ENCODE peak calls at places on chromosome 6, in seven cellular contexts. One of them, this sample, is unnamed.

GRCh38 chr6:29887330-29887818 is 55.0 kb upstream of the HLA-A start:
- DNase-seq in T-helper 2 cell treated with Interferon-gamma antibody and Interleukin-4, amounts not matched to agents 5 μg/mL and 100 μg/mL, for 36 hours: peak; percentile 20
- DNase-seq in hepatocyte: peak; percentile 58
- DNase-seq in coronary artery: peak; percentile 84
- DNase-seq in stimulated activated CD8-positive, alpha-beta memory T cell treated with anti-CD3 and anti-CD28 coated beads, Interleukin-7, amount 100 ng/mL, for 4 hours: peak; percentile 20
- DNase-seq in posterior cingulate gyrus: no peak
- DNase-seq in astrocyte of the spinal cord: peak; percentile 14
- DNase-seq in this sample: peak; percentile 8

GRCh38 chr6:146047356-146047755 is 18.5 kb downstream of the GRM1 start:
- DNase-seq in T-helper 2 cell treated with Interferon-gamma antibody and Interleukin-4, amounts not matched to agents 5 μg/mL and 100 μg/mL, for 36 hours: no peak
- DNase-seq in hepatocyte: no peak
- DNase-seq in coronary artery: no peak
- DNase-seq in stimulated activated CD8-positive, alpha-beta memory T cell treated with anti-CD3 and anti-CD28 coated beads, Interleukin-7, amount 100 ng/mL, for 4 hours: no peak
- DNase-seq in posterior cingulate gyrus: peak; percentile 25
- DNase-seq in astrocyte of the spinal cord: no peak
- DNase-seq in this sample: no peak

GRCh38 chr6:87905101-87905517 is 142.5 kb upstream of the SPACA1 start:
- DNase-seq in T-helper 2 cell treated with Interferon-gamma antibody and Interleukin-4, amounts not matched to agents 5 μg/mL and 100 μg/mL, for 36 hours: no peak
- DNase-seq in hepatocyte: no peak
- DNase-seq in coronary artery: no peak
- DNase-seq in stimulated activated CD8-positive, alpha-beta memory T cell treated with anti-CD3 and anti-CD28 coated beads, Interleukin-7, amount 100 ng/mL, for 4 hours: no peak
- DNase-seq in posterior cingulate gyrus: no peak
- DNase-seq in astrocyte of the spinal cord: no peak
- DNase-seq in this sample: no peak

GRCh38 chr6:15662246-15663056 is at the start of gene DTNBP1:
- DNase-seq in T-helper 2 cell treated with Interferon-gamma antibody and Interleukin-4, amounts not matched to agents 5 μg/mL and 100 μg/mL, for 36 hours: peak; percentile 88
- DNase-seq in hepatocyte: peak; percentile 92
- DNase-seq in coronary artery: peak; percentile 82
- DNase-seq in stimulated activated CD8-positive, alpha-beta memory T cell treated with anti-CD3 and anti-CD28 coated beads, Interleukin-7, amount 100 ng/mL, for 4 hours: peak; percentile 81
- DNase-seq in posterior cingulate gyrus: peak; percentile 79
- DNase-seq in astrocyte of the spinal cord: peak; percentile 21
- DNase-seq in this sample: no peak

GRCh38 chr6:27214126-27214601 is 33.3 kb upstream of the PRSS16 start:
- DNase-seq in T-helper 2 cell treated with Interferon-gamma antibody and Interleukin-4, amounts not matched to agents 5 μg/mL and 100 μg/mL, for 36 hours: no peak
- DNase-seq in hepatocyte: no peak
- DNase-seq in coronary artery: no peak
- DNase-seq in stimulated activated CD8-positive, alpha-beta memory T cell treated with anti-CD3 and anti-CD28 coated beads, Interleukin-7, amount 100 ng/mL, for 4 hours: no peak
- DNase-seq in posterior cingulate gyrus: no peak
- DNase-seq in astrocyte of the spinal cord: no peak
- DNase-seq in this sample: no peak

GRCh38 chr6:41467106-41467505 is 79.1 kb upstream of the FOXP4 start:
- DNase-seq in T-helper 2 cell treated with Interferon-gamma antibody and Interleukin-4, amounts not matched to agents 5 μg/mL and 100 μg/mL, for 36 hours: no peak
- DNase-seq in hepatocyte: no peak
- DNase-seq in coronary artery: no peak
- DNase-seq in stimulated activated CD8-positive, alpha-beta memory T cell treated with anti-CD3 and anti-CD28 coated beads, Interleukin-7, amount 100 ng/mL, for 4 hours: no peak
- DNase-seq in posterior cingulate gyrus: no peak
- DNase-seq in astrocyte of the spinal cord: no peak
- DNase-seq in this sample: no peak

GRCh38 chr6:43172127-43173007 is 1.3 kb downstream of the SRF start:
- DNase-seq in T-helper 2 cell treated with Interferon-gamma antibody and Interleukin-4, amounts not matched to agents 5 μg/mL and 100 μg/mL, for 36 hours: peak; percentile 56
- DNase-seq in hepatocyte: peak; percentile 62
- DNase-seq in coronary artery: peak; percentile 86
- DNase-seq in stimulated activated CD8-positive, alpha-beta memory T cell treated with anti-CD3 and anti-CD28 coated beads, Interleukin-7, amount 100 ng/mL, for 4 hours: peak; percentile 47
- DNase-seq in posterior cingulate gyrus: peak; percentile 28
- DNase-seq in astrocyte of the spinal cord: peak; percentile 44
- DNase-seq in this sample: no peak

GRCh38 chr6:168088161-168089106 is 9.4 kb upstream of the FRMD1 start:
- DNase-seq in T-helper 2 cell treated with Interferon-gamma antibody and Interleukin-4, amounts not matched to agents 5 μg/mL and 100 μg/mL, for 36 hours: no peak
- DNase-seq in hepatocyte: peak; percentile 89
- DNase-seq in coronary artery: no peak
- DNase-seq in stimulated activated CD8-positive, alpha-beta memory T cell treated with anti-CD3 and anti-CD28 coated beads, Interleukin-7, amount 100 ng/mL, for 4 hours: no peak
- DNase-seq in posterior cingulate gyrus: no peak
- DNase-seq in astrocyte of the spinal cord: peak; percentile 19
- DNase-seq in this sample: peak; percentile 25

GRCh38 chr6:48240287-48240686 is 129.3 kb upstream of the PTCHD4 start:
- DNase-seq in T-helper 2 cell treated with Interferon-gamma antibody and Interleukin-4, amounts not matched to agents 5 μg/mL and 100 μg/mL, for 36 hours: no peak
- DNase-seq in hepatocyte: no peak
- DNase-seq in coronary artery: no peak
- DNase-seq in stimulated activated CD8-positive, alpha-beta memory T cell treated with anti-CD3 and anti-CD28 coated beads, Interleukin-7, amount 100 ng/mL, for 4 hours: no peak
- DNase-seq in posterior cingulate gyrus: no peak
- DNase-seq in astrocyte of the spinal cord: no peak
- DNase-seq in this sample: no peak

GRCh38 chr6:151372164-151372563 is 19.2 kb downstream of the ZBTB2 start:
- DNase-seq in T-helper 2 cell treated with Interferon-gamma antibody and Interleukin-4, amounts not matched to agents 5 μg/mL and 100 μg/mL, for 36 hours: peak; percentile 65
- DNase-seq in hepatocyte: no peak
- DNase-seq in coronary artery: no peak
- DNase-seq in stimulated activated CD8-positive, alpha-beta memory T cell treated with anti-CD3 and anti-CD28 coated beads, Interleukin-7, amount 100 ng/mL, for 4 hours: no peak
- DNase-seq in posterior cingulate gyrus: no peak
- DNase-seq in astrocyte of the spinal cord: no peak
- DNase-seq in this sample: no peak

GRCh38 chr6:129884211-129884610 is 23.1 kb upstream of the TMEM244 start:
- DNase-seq in T-helper 2 cell treated with Interferon-gamma antibody and Interleukin-4, amounts not matched to agents 5 μg/mL and 100 μg/mL, for 36 hours: no peak
- DNase-seq in hepatocyte: no peak
- DNase-seq in coronary artery: no peak
- DNase-seq in stimulated activated CD8-positive, alpha-beta memory T cell treated with anti-CD3 and anti-CD28 coated beads, Interleukin-7, amount 100 ng/mL, for 4 hours: no peak
- DNase-seq in posterior cingulate gyrus: no peak
- DNase-seq in astrocyte of the spinal cord: no peak
- DNase-seq in this sample: no peak

GRCh38 chr6:49618257-49618656 is 18.4 kb downstream of the RHAG start:
- DNase-seq in T-helper 2 cell treated with Interferon-gamma antibody and Interleukin-4, amounts not matched to agents 5 μg/mL and 100 μg/mL, for 36 hours: no peak
- DNase-seq in hepatocyte: no peak
- DNase-seq in coronary artery: no peak
- DNase-seq in stimulated activated CD8-positive, alpha-beta memory T cell treated with anti-CD3 and anti-CD28 coated beads, Interleukin-7, amount 100 ng/mL, for 4 hours: no peak
- DNase-seq in posterior cingulate gyrus: no peak
- DNase-seq in astrocyte of the spinal cord: no peak
- DNase-seq in this sample: no peak

GRCh38 chr6:71375676-71376075 is 87.1 kb downstream of the OGFRL1 start:
- DNase-seq in T-helper 2 cell treated with Interferon-gamma antibody and Interleukin-4, amounts not matched to agents 5 μg/mL and 100 μg/mL, for 36 hours: no peak
- DNase-seq in hepatocyte: no peak
- DNase-seq in coronary artery: no peak
- DNase-seq in stimulated activated CD8-positive, alpha-beta memory T cell treated with anti-CD3 and anti-CD28 coated beads, Interleukin-7, amount 100 ng/mL, for 4 hours: no peak
- DNase-seq in posterior cingulate gyrus: no peak
- DNase-seq in astrocyte of the spinal cord: no peak
- DNase-seq in this sample: no peak

GRCh38 chr6:3484240-3484639 is 27.4 kb upstream of the SLC22A23 start:
- DNase-seq in T-helper 2 cell treated with Interferon-gamma antibody and Interleukin-4, amounts not matched to agents 5 μg/mL and 100 μg/mL, for 36 hours: no peak
- DNase-seq in hepatocyte: no peak
- DNase-seq in coronary artery: no peak
- DNase-seq in stimulated activated CD8-positive, alpha-beta memory T cell treated with anti-CD3 and anti-CD28 coated beads, Interleukin-7, amount 100 ng/mL, for 4 hours: no peak
- DNase-seq in posterior cingulate gyrus: no peak
- DNase-seq in astrocyte of the spinal cord: peak; percentile 82
- DNase-seq in this sample: peak; percentile 3

GRCh38 chr6:26536571-26537159 is 1.5 kb upstream of the HMGN4 start:
- DNase-seq in T-helper 2 cell treated with Interferon-gamma antibody and Interleukin-4, amounts not matched to agents 5 μg/mL and 100 μg/mL, for 36 hours: peak; percentile 55
- DNase-seq in hepatocyte: peak; percentile 59
- DNase-seq in coronary artery: no peak
- DNase-seq in stimulated activated CD8-positive, alpha-beta memory T cell treated with anti-CD3 and anti-CD28 coated beads, Interleukin-7, amount 100 ng/mL, for 4 hours: no peak
- DNase-seq in posterior cingulate gyrus: peak; percentile 17
- DNase-seq in astrocyte of the spinal cord: peak; percentile 85
- DNase-seq in this sample: peak; percentile 44

GRCh38 chr6:53530346-53530745 is 14.6 kb downstream of the GCLC start:
- DNase-seq in T-helper 2 cell treated with Interferon-gamma antibody and Interleukin-4, amounts not matched to agents 5 μg/mL and 100 μg/mL, for 36 hours: no peak
- DNase-seq in hepatocyte: peak; percentile 19
- DNase-seq in coronary artery: no peak
- DNase-seq in stimulated activated CD8-positive, alpha-beta memory T cell treated with anti-CD3 and anti-CD28 coated beads, Interleukin-7, amount 100 ng/mL, for 4 hours: no peak
- DNase-seq in posterior cingulate gyrus: no peak
- DNase-seq in astrocyte of the spinal cord: peak; percentile 24
- DNase-seq in this sample: no peak

GRCh38 chr6:49799090-49799489 is 12.0 kb upstream of the PGK2 start:
- DNase-seq in T-helper 2 cell treated with Interferon-gamma antibody and Interleukin-4, amounts not matched to agents 5 μg/mL and 100 μg/mL, for 36 hours: no peak
- DNase-seq in hepatocyte: no peak
- DNase-seq in coronary artery: no peak
- DNase-seq in stimulated activated CD8-positive, alpha-beta memory T cell treated with anti-CD3 and anti-CD28 coated beads, Interleukin-7, amount 100 ng/mL, for 4 hours: no peak
- DNase-seq in posterior cingulate gyrus: no peak
- DNase-seq in astrocyte of the spinal cord: no peak
- DNase-seq in this sample: no peak

GRCh38 chr6:52385074-52385473 is 23.1 kb downstream of the PAQR8 start:
- DNase-seq in T-helper 2 cell treated with Interferon-gamma antibody and Interleukin-4, amounts not matched to agents 5 μg/mL and 100 μg/mL, for 36 hours: no peak
- DNase-seq in hepatocyte: no peak
- DNase-seq in coronary artery: no peak
- DNase-seq in stimulated activated CD8-positive, alpha-beta memory T cell treated with anti-CD3 and anti-CD28 coated beads, Interleukin-7, amount 100 ng/mL, for 4 hours: no peak
- DNase-seq in posterior cingulate gyrus: no peak
- DNase-seq in astrocyte of the spinal cord: no peak
- DNase-seq in this sample: no peak

GRCh38 chr6:21371676-21372161 is 221.8 kb upstream of the SOX4 start:
- DNase-seq in T-helper 2 cell treated with Interferon-gamma antibody and Interleukin-4, amounts not matched to agents 5 μg/mL and 100 μg/mL, for 36 hours: no peak
- DNase-seq in hepatocyte: peak; percentile 55
- DNase-seq in coronary artery: no peak
- DNase-seq in stimulated activated CD8-positive, alpha-beta memory T cell treated with anti-CD3 and anti-CD28 coated beads, Interleukin-7, amount 100 ng/mL, for 4 hours: no peak
- DNase-seq in posterior cingulate gyrus: no peak
- DNase-seq in astrocyte of the spinal cord: peak; percentile 57
- DNase-seq in this sample: peak; percentile 29

GRCh38 chr6:34970962-34971361 is 81.9 kb downstream of the ANKS1A start:
- DNase-seq in T-helper 2 cell treated with Interferon-gamma antibody and Interleukin-4, amounts not matched to agents 5 μg/mL and 100 μg/mL, for 36 hours: no peak
- DNase-seq in hepatocyte: no peak
- DNase-seq in coronary artery: no peak
- DNase-seq in stimulated activated CD8-positive, alpha-beta memory T cell treated with anti-CD3 and anti-CD28 coated beads, Interleukin-7, amount 100 ng/mL, for 4 hours: no peak
- DNase-seq in posterior cingulate gyrus: no peak
- DNase-seq in astrocyte of the spinal cord: peak; percentile 34
- DNase-seq in this sample: peak; percentile 72

This sample was measured in HFFc6.